ENCODE peak calls at places on chromosomes 13 and 19, in four cellular contexts. S is activated T-helper 9 cell treated with anti-CD3 and anti-CD28 coated beads, Interleukin-2, amount 50 U/mL, for 16 hours; G is uterus; V is EL. X is an unnamed sample.

GRCh38 chr13:107807306-107808073 is 407.8 kb downstream of the LIG4 start:
- DNase-seq in V (no peak), S (no peak), G (no peak), X (no peak)

GRCh38 chr13:109141716-109142115 is 512.3 kb downstream of the MYO16 start:
- DNase-seq in S (no peak), V (no peak), G (no peak), X (no peak)

GRCh38 chr19:49149652-49150105 is 5.5 kb downstream of the HRC start:
- DNase-seq in G (peak; percentile 70), S (no peak), V (peak; percentile 82), X (peak; percentile 76)

GRCh38 chr19:50178320-50178719 is 15.2 kb upstream of the IZUMO2 start:
- DNase-seq in V (no peak), G (no peak), S (no peak), X (no peak)

GRCh38 chr19:53903055-53903680 is 5.9 kb upstream of the CACNG7 start:
- DNase-seq in S (no peak), V (no peak), G (no peak), X (no peak)

GRCh38 chr19:1360818-1361461 is 22.8 kb upstream of the NDUFS7 start:
- DNase-seq in G (peak; percentile 78), S (no peak), V (peak; percentile 86), X (peak; percentile 79)

GRCh38 chr13:40613954-40614353 is 52.5 kb downstream of the FOXO1 start:
- DNase-seq in S (no peak), V (no peak), G (no peak), X (no peak)

GRCh38 chr19:2761876-2762782 is 20.9 kb downstream of the SGTA start:
- DNase-seq in G (no peak), V (no peak), S (no peak), X (no peak)

GRCh38 chr13:90683711-90684131 is 663.8 kb upstream of the MIR17HG start:
- DNase-seq in V (no peak), S (no peak), G (no peak), X (no peak)